ENCODE peak calls at places on chromosomes 2 and 18, in four cellular contexts. B is iris pigment epithelial cell, N is activated gamma-delta T cell, Q is foreskin fibroblast. U is an unnamed sample.
A peak's percentile ranks its signal among the peaks of the same experiment; 100 is the strongest.

GRCh38 chr18:12369211-12369610 is 7.8 kb downstream of the AFG3L2 start:
- DNase-seq in N (no peak), Q (no peak), B (no peak), U (no peak)

GRCh38 chr2:212145111-212145510 is 393.5 kb downstream of the ERBB4 start:
- DNase-seq in N (no peak), Q (peak; percentile 13), B (peak; percentile 73), U (no peak)

GRCh38 chr18:22398464-22398863 is 19.3 kb downstream of the CTAGE1 start:
- DNase-seq in Q (no peak), B (no peak), N (no peak), U (no peak)

GRCh38 chr2:97781981-97782380 is 68.6 kb downstream of the ZAP70 start:
- DNase-seq in N (no peak), Q (no peak), B (no peak), U (no peak)

GRCh38 chr2:113175736-113176695 is 2.2 kb downstream of the PSD4 start:
- DNase-seq in Q (no peak), N (no peak), B (no peak), U (no peak)

GRCh38 chr2:132278267-132278666 is 116.5 kb upstream of the ANKRD30BL start:
- DNase-seq in Q (no peak), N (no peak), B (no peak), U (no peak)

GRCh38 chr2:160583162-160583522 is 89.5 kb upstream of the RBMS1 start:
- DNase-seq in B (peak; percentile 84), N (no peak), Q (peak; percentile 35), U (no peak)

GRCh38 chr2:239227111-239227581 is 173.7 kb downstream of the HDAC4 start:
- DNase-seq in B (no peak), N (no peak), Q (no peak), U (no peak)

GRCh38 chr2:204727368-204727767 is 182.1 kb downstream of the PARD3B start:
- DNase-seq in N (no peak), Q (no peak), B (no peak), U (no peak)

GRCh38 chr2:153595939-153596338 is 117.4 kb upstream of the RPRM start:
- DNase-seq in N (no peak), B (peak; percentile 3), Q (no peak), U (no peak)

GRCh38 chr2:30380824-30381223 is 66.2 kb upstream of the LCLAT1 start:
- DNase-seq in B (no peak), Q (no peak), N (no peak), U (no peak)

GRCh38 chr2:121362226-121362625 is 77.2 kb upstream of the TFCP2L1 start:
- DNase-seq in B (no peak), N (no peak), Q (no peak), U (no peak)

GRCh38 chr2:65325066-65325465 is 97.4 kb downstream of the ACTR2 start:
- DNase-seq in B (no peak), N (no peak), Q (no peak), U (no peak)

GRCh38 chr2:17934721-17935120 is 56.3 kb downstream of the KCNS3 start:
- DNase-seq in Q (peak; percentile 91), B (peak; percentile 35), N (no peak), U (no peak)

U was measured in nucleus accumbens.